ENCODE peak calls at places on chromosome 2, in seven cellular contexts. N, R, T, X, F, K and O are unnamed samples.

GRCh38 chr2:200347301-200347700 is 40.8 kb downstream of the SPATS2L start:
- DNase-seq in N (no peak), R (no peak), T (no peak), X (no peak), F (no peak), K (no peak), O (no peak)

GRCh38 chr2:216679658-216680024 is 15.7 kb downstream of the IGFBP5 start:
- DNase-seq in N (no peak), R (no peak), T (no peak), X (no peak), F (no peak), K (peak; percentile 52), O (no peak)

GRCh38 chr2:64142817-64143153 is 1.4 kb downstream of the PELI1 start:
- DNase-seq in N (no peak), R (no peak), T (no peak), X (no peak), F (no peak), K (no peak), O (no peak)

GRCh38 chr2:10447300-10448207 is 573 bp downstream of the ODC1 start:
- DNase-seq in N (no peak), R (peak; percentile 68), T (peak; percentile 58), X (peak; percentile 69), F (peak; percentile 32), K (no peak), O (no peak)

GRCh38 chr2:41294331-41294730 is 753.5 kb upstream of the PKDCC start:
- DNase-seq in N (no peak), R (peak; percentile 34), T (no peak), X (no peak), F (peak; percentile 58), K (no peak), O (no peak)

GRCh38 chr2:175726213-175726612 is 275.9 kb downstream of the LNPK start:
- DNase-seq in N (no peak), R (no peak), T (no peak), X (no peak), F (peak; percentile 48), K (no peak), O (no peak)

GRCh38 chr2:20110383-20110782 is 59.0 kb upstream of the LAPTM4A start:
- DNase-seq in N (no peak), R (peak; percentile 39), T (no peak), X (no peak), F (no peak), K (no peak), O (peak; percentile 58)

GRCh38 chr2:216283038-216283900 is 89.0 kb downstream of the MARCHF4 start:
- DNase-seq in N (no peak), R (peak; percentile 84), T (no peak), X (no peak), F (peak; percentile 29), K (no peak), O (peak; percentile 76)

GRCh38 chr2:21011453-21011852 is 32.4 kb downstream of the APOB start:
- DNase-seq in N (no peak), R (no peak), T (no peak), X (no peak), F (no peak), K (no peak), O (no peak)

GRCh38 chr2:52956115-52956514 is 811.5 kb upstream of the CHAC2 start:
- DNase-seq in N (no peak), R (peak; percentile 22), T (no peak), X (no peak), F (no peak), K (no peak), O (peak; percentile 44)

GRCh38 chr2:85851253-85851955 is 37.4 kb downstream of the ST3GAL5 start:
- DNase-seq in N (no peak), R (no peak), T (no peak), X (peak; percentile 74), F (no peak), K (no peak), O (no peak)

GRCh38 chr2:24594283-24594682 is 103.2 kb downstream of the NCOA1 start:
- DNase-seq in N (no peak), R (no peak), T (no peak), X (no peak), F (no peak), K (no peak), O (no peak)

GRCh38 chr2:59933948-59934347 is 619.5 kb downstream of the BCL11A start:
- DNase-seq in N (no peak), R (no peak), T (no peak), X (no peak), F (no peak), K (no peak), O (no peak)

GRCh38 chr2:202158796-202159195 is 79.6 kb downstream of the SUMO1 start:
- DNase-seq in N (no peak), R (peak; percentile 28), T (no peak), X (no peak), F (peak; percentile 56), K (no peak), O (peak; percentile 45)

GRCh38 chr2:16105178-16105663 is 164.9 kb downstream of the MYCN start:
- DNase-seq in N (no peak), R (no peak), T (no peak), X (no peak), F (no peak), K (no peak), O (no peak)

GRCh38 chr2:217220228-217221013 is 360.6 kb upstream of the TNP1 start:
- DNase-seq in N (no peak), R (no peak), T (no peak), X (no peak), F (peak; percentile 68), K (no peak), O (no peak)

GRCh38 chr2:179749210-179749609 is 112.2 kb downstream of the ZNF385B start:
- DNase-seq in N (no peak), R (no peak), T (no peak), X (no peak), F (peak; percentile 40), K (no peak), O (no peak)

GRCh38 chr2:133407341-133407740 is 160.9 kb downstream of the NCKAP5 start:
- DNase-seq in N (no peak), R (peak; percentile 27), T (no peak), X (no peak), F (no peak), K (no peak), O (no peak)